ENCODE peak calls at places on chromosome 1, in four cellular contexts. W is H9, J is GM20000, K is GM12865. X is an unnamed sample.

GRCh38 chr1:28507247-28507645 is 1.4 kb downstream of the RCC1 start:
- DNase-seq in W (no peak), J (no peak), K (peak), X (no peak)

GRCh38 chr1:202656057-202656456 is 54.2 kb downstream of the SYT2 start:
- DNase-seq in W (peak), J (no peak), K (peak), X (peak)

GRCh38 chr1:38114231-38114630 is 67.6 kb upstream of the POU3F1 start:
- DNase-seq in W (no peak), J (no peak), K (no peak), X (no peak)

GRCh38 chr1:204834329-204834728 is 36.3 kb upstream of the NFASC start:
- DNase-seq in W (peak), J (no peak), K (no peak), X (no peak)

GRCh38 chr1:42880384-42880783 is 34.0 kb downstream of the ZNF691 start:
- DNase-seq in W (no peak), J (no peak), K (no peak), X (no peak)

GRCh38 chr1:84021822-84022221 is 22.9 kb upstream of the TTLL7 start:
- DNase-seq in W (no peak), J (no peak), K (no peak), X (no peak)

GRCh38 chr1:201050515-201051277 is 27.2 kb upstream of the KIF21B start:
- DNase-seq in W (no peak), J (no peak), K (no peak), X (no peak)

GRCh38 chr1:205449750-205450443 is 5.9 kb downstream of the BLACAT1 start:
- DNase-seq in W (peak), J (peak), K (peak), X (peak)

GRCh38 chr1:150466964-150467363 is 20.3 kb upstream of the TARS2 start:
- DNase-seq in W (no peak), J (no peak), K (no peak), X (no peak)

GRCh38 chr1:14365226-14365994 is 233.1 kb upstream of the KAZN start:
- DNase-seq in W (no peak), J (no peak), K (no peak), X (no peak)

GRCh38 chr1:88956003-88956402 is 36.4 kb downstream of the KYAT3 start:
- DNase-seq in W (no peak), J (no peak), K (no peak), X (no peak)

GRCh38 chr1:7953850-7954609 is 7.5 kb upstream of the PARK7 start:
- DNase-seq in W (peak), J (peak), K (peak), X (peak)

GRCh38 chr1:204513117-204513716 is 3.0 kb upstream of the MDM4 start:
- DNase-seq in W (no peak), J (peak), K (peak), X (no peak)

GRCh38 chr1:228810855-228811654 is 75.8 kb downstream of the RHOU start:
- DNase-seq in W (no peak), J (peak), K (peak), X (no peak)

GRCh38 chr1:232925421-232926202 is 24.8 kb upstream of the NTPCR start:
- DNase-seq in W (no peak), J (no peak), K (no peak), X (no peak)

GRCh38 chr1:113751516-113751915 is 7.8 kb downstream of the PHTF1 start:
- DNase-seq in W (no peak), J (no peak), K (no peak), X (no peak)

GRCh38 chr1:167130782-167131520 is 37.1 kb downstream of the STYXL2 start:
- DNase-seq in W (no peak), J (no peak), K (no peak), X (no peak)

GRCh38 chr1:44653107-44653964 is 20.9 kb downstream of the TMEM53 start:
- DNase-seq in W (no peak), J (no peak), K (no peak), X (no peak)
- TF ChIP-seq CTCF in W (peak), J (no peak), K (no peak), X (peak)

GRCh38 chr1:209983953-209984352 is 45.9 kb downstream of the SYT14 start:
- DNase-seq in W (no peak), J (no peak), K (no peak), X (no peak)

GRCh38 chr1:209985002-209985401 is 47.0 kb downstream of the SYT14 start:
- DNase-seq in W (no peak), J (no peak), K (no peak), X (no peak)

GRCh38 chr1:209993061-209993830 is 55.2 kb downstream of the SYT14 start:
- DNase-seq in W (no peak), J (no peak), K (no peak), X (no peak)

GRCh38 chr1:209988706-209989105 is 50.7 kb downstream of the SYT14 start:
- DNase-seq in W (no peak), J (no peak), K (no peak), X (no peak)

DNA sequence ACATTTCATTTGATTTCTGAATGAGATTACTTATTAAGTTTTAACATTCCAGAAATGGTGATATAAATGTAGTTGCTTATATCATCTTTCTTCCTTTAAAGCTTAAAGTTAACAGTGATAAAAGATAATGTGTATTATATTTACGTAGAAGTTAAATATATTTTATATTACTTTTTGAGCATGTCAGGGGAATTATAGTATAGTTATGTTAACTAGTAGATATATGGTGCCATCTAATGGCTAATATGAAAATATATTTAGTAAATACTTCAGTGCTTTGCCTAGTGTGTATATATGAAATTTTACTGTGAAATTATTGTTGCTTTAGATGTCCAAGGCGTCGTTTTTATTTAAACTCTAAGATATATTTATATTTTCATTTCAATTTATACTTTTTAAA is 51.5 kb downstream of the SYT14 start:
- DNase-seq in W (no peak), J (peak), K (no peak), X (no peak)
- TF ChIP-seq CTCF in W (peak), J (no peak), K (no peak), X (no peak)

GRCh38 chr1:153774780-153775431 is at the start of gene SLC27A3:
- DNase-seq in W (peak), J (peak), K (peak), X (no peak)

GRCh38 chr1:153771841-153772593 is 3.2 kb upstream of the SLC27A3 start:
- DNase-seq in W (peak), J (no peak), K (peak), X (peak)

GRCh38 chr1:153774036-153774435 is 1.2 kb upstream of the SLC27A3 start:
- DNase-seq in W (no peak), J (no peak), K (no peak), X (no peak)

GRCh38 chr1:153771241-153771640 is 4.0 kb upstream of the SLC27A3 start:
- DNase-seq in W (no peak), J (no peak), K (no peak), X (no peak)

GRCh38 chr1:153773004-153773921 is 1.9 kb upstream of the SLC27A3 start:
- DNase-seq in W (no peak), J (no peak), K (no peak), X (no peak)
- TF ChIP-seq CTCF in W (no peak), J (no peak), K (no peak), X (no peak)

GRCh38 chr1:160227561-160227960 is 22.4 kb downstream of the PEA15 start:
- DNase-seq in W (no peak), J (no peak), K (no peak), X (no peak)

GRCh38 chr1:160224606-160225005 is 19.4 kb downstream of the PEA15 start:
- DNase-seq in W (no peak), J (no peak), K (no peak), X (no peak)

GRCh38 chr1:160226623-160227022 is 21.4 kb downstream of the PEA15 start:
- DNase-seq in W (no peak), J (peak), K (peak), X (no peak)

GRCh38 chr1:160227045-160227444 is 21.9 kb downstream of the PEA15 start:
- DNase-seq in W (no peak), J (no peak), K (no peak), X (no peak)

DNA sequence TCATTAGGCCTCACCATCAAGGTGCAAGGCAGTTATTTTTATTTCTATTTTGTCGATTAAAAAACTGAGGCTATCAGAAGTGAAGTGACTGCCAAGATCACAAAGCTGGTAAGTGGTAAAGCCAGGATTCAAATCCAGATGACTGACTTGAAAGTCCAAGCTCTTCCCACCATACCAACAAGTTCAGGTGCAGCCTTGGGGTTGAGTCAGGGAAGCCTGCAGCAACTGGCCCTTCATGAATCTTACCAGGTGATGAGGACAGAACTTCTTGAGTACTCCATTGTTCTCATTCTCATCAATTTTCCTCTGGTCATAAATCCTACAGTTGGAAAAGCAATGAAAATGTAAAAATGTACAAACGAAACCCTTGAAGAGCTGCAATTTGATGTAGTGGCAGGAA is 20.2 kb downstream of the PEA15 start:
- DNase-seq in W (no peak), J (no peak), K (no peak), X (no peak)
- TF ChIP-seq CTCF in W (no peak), J (no peak), K (no peak), X (no peak)

GRCh38 chr1:207897188-207897587 is 13.7 kb downstream of the CD34 start:
- DNase-seq in W (no peak), J (no peak), K (no peak), X (no peak)
- TF ChIP-seq CTCF in W (peak), J (no peak), K (no peak), X (no peak)

GRCh38 chr1:40770296-40771070 is 13.1 kb upstream of the KCNQ4 start:
- DNase-seq in W (peak), J (no peak), K (no peak), X (no peak)
- TF ChIP-seq CTCF in W (peak), J (no peak), K (no peak), X (no peak)

DNA sequence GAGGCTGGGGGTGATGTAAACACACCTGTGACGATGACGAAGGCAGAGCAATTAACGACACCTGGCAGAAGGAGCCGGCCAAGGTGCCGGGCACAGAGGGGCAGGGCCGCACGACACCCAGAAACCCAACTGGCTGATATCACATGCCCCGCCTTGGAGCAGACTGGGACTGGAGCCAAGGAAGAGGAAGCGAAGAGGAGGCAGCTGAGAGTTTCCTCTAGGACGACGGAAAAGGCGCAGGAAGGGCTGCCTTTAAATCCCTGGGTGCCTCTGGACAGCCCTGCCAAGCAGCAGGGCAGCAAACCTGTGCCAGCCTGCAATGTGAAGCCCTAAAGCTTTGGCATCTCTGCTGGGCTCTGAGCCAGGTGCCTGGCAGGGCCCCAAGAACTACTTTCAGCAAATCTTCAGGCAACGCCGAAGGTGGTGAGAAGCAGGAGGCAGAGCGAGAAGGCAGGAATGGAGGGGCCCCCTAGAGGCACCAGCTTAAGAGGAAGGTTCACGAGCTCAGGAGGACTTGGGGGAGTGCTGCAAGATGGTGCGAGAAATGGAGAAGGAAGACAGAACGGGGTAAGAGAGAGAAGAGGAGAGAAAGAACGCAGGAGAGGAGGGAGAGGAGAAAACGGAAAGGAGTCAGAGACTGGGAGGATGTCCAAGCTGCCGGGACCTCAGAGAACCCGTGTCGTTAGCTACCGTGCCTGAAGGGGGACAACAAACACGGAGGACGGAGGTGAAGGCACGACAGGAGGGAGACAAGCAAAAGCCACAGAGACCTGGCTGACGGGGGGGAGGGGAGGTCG is 25.3 kb upstream of the PEF1 start:
- DNase-seq in W (peak), J (no peak), K (no peak), X (no peak)
- TF ChIP-seq CTCF in W (peak), J (no peak), K (no peak), X (no peak)

GRCh38 chr1:4830756-4831155 is 176.3 kb downstream of the AJAP1 start:
- DNase-seq in W (no peak), J (no peak), K (no peak), X (no peak)

GRCh38 chr1:4820543-4820942 is 166.1 kb downstream of the AJAP1 start:
- DNase-seq in W (no peak), J (no peak), K (no peak), X (no peak)

GRCh38 chr1:4825841-4826450 is 171.5 kb downstream of the AJAP1 start:
- DNase-seq in W (peak), J (peak), K (peak), X (peak)
- TF ChIP-seq CTCF in W (peak), J (peak), K (peak), X (no peak)

DNA sequence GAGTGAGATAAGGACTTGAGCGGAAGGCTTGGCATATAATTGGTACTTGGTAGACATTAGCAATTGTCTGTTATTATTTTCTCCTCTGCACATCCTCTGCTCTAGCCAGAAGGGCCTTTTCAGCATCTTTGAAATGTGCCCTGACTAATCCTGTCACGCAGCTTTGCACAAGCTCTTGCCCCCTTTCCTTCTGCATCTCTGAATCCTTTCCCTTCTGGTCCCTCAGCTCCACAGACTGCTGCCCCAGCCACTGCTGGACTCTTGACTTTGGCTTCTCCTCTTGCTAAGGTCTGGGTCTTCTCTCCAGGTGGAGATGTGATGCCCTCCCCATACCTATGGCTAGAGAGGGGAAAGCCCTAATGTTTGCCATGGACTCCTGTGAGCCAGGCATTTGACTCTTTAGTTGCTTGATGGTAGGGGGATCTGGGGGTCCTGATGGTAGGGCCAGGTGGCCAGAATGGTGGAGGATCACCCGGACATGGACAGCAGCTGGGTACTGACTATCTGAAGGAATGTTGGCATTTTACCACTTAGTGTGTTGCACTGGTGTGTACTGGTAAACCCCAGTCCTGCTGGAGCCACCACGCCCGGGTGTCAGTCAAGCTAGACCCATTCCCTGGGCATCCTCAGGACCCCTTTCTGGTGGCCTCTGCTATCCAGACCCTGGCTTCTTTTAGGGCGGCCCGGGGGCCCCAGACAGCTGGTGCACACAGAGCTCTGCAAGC is 4.4 kb downstream of the HPCA start:
- DNase-seq in W (no peak), J (no peak), K (no peak), X (no peak)
- TF ChIP-seq CTCF in W (no peak), J (no peak), K (no peak), X (no peak)

X was measured in endothelial cell.